ENCODE peak calls at places on chromosomes 7 and 10, in nine cellular contexts. B, Z, H, R, Y, L, N, C and K are unnamed samples.

GRCh38 chr7:12771378-12771877 is 84.0 kb downstream of the ARL4A start:
- DNase-seq in B (no peak), Z (peak; percentile 60), H (no peak), R (no peak), Y (no peak), L (no peak), N (no peak), C (peak; percentile 88), K (peak; percentile 42)

GRCh38 chr7:140358771-140359095 is 39.6 kb downstream of the SLC37A3 start:
- DNase-seq in B (no peak), Z (no peak), H (no peak), R (no peak), Y (no peak), L (no peak), N (no peak), C (no peak), K (no peak)

GRCh38 chr7:72435913-72436480 is 23.9 kb upstream of the CALN1 start:
- DNase-seq in B (no peak), Z (no peak), H (no peak), R (no peak), Y (no peak), L (no peak), N (no peak), C (no peak), K (no peak)

GRCh38 chr7:150926066-150926465 is 52.1 kb downstream of the KCNH2 start:
- DNase-seq in B (no peak), Z (no peak), H (no peak), R (no peak), Y (no peak), L (no peak), N (no peak), C (no peak), K (no peak)

GRCh38 chr10:695396-695795 is 5.9 kb upstream of the DIP2C start:
- DNase-seq in B (no peak), Z (no peak), H (no peak), R (no peak), Y (no peak), L (no peak), N (no peak), C (no peak), K (no peak)

GRCh38 chr10:113236998-113237397 is 287.0 kb downstream of the TCF7L2 start:
- DNase-seq in B (no peak), Z (no peak), H (no peak), R (no peak), Y (no peak), L (no peak), N (no peak), C (no peak), K (no peak)

GRCh38 chr10:125707852-125708468 is 11.5 kb upstream of the EDRF1 start:
- DNase-seq in B (peak; percentile 5), Z (no peak), H (no peak), R (peak; percentile 96), Y (no peak), L (peak; percentile 13), N (no peak), C (peak; percentile 22), K (no peak)

GRCh38 chr7:73683916-73684693 is 708 bp downstream of the BUD23 start:
- DNase-seq in B (peak; percentile 50), Z (no peak), H (no peak), R (no peak), Y (no peak), L (no peak), N (peak; percentile 61), C (no peak), K (no peak)

GRCh38 chr10:62266147-62266546 is 2.5 kb downstream of the RTKN2 start:
- DNase-seq in B (no peak), Z (no peak), H (no peak), R (no peak), Y (no peak), L (no peak), N (no peak), C (no peak), K (no peak)

GRCh38 chr7:108114117-108114841 is 15.9 kb downstream of the LAMB4 start:
- DNase-seq in B (peak; percentile 84), Z (peak; percentile 17), H (no peak), R (peak; percentile 19), Y (no peak), L (peak; percentile 38), N (no peak), C (no peak), K (no peak)

GRCh38 chr7:72334066-72334465 is 78.1 kb downstream of the CALN1 start:
- DNase-seq in B (no peak), Z (no peak), H (no peak), R (no peak), Y (no peak), L (no peak), N (no peak), C (no peak), K (no peak)

GRCh38 chr7:24227068-24227467 is 56.9 kb upstream of the NPY start:
- DNase-seq in B (no peak), Z (no peak), H (no peak), R (no peak), Y (no peak), L (peak; percentile 10), N (no peak), C (no peak), K (no peak)

GRCh38 chr7:4730971-4731370 is 44.5 kb upstream of the AP5Z1 start:
- DNase-seq in B (no peak), Z (no peak), H (no peak), R (no peak), Y (no peak), L (no peak), N (no peak), C (no peak), K (no peak)

GRCh38 chr7:12067156-12067831 is 143.8 kb upstream of the TMEM106B start:
- DNase-seq in B (peak; percentile 90), Z (peak; percentile 64), H (no peak), R (peak; percentile 60), Y (no peak), L (peak; percentile 71), N (peak; percentile 43), C (peak; percentile 29), K (peak; percentile 86)

GRCh38 chr7:14235056-14235455 is 245.6 kb upstream of the ETV1 start:
- DNase-seq in B (no peak), Z (no peak), H (no peak), R (no peak), Y (no peak), L (no peak), N (no peak), C (no peak), K (no peak)

GRCh38 chr7:2932761-2933251 is 88.7 kb upstream of the GNA12 start:
- DNase-seq in B (peak; percentile 38), Z (no peak), H (no peak), R (no peak), Y (peak; percentile 67), L (no peak), N (peak; percentile 72), C (no peak), K (no peak)

GRCh38 chr7:44964384-44964830 is 14.4 kb downstream of the MYO1G start:
- DNase-seq in B (peak; percentile 69), Z (no peak), H (no peak), R (no peak), Y (peak; percentile 73), L (no peak), N (no peak), C (no peak), K (no peak)

GRCh38 chr10:79970062-79970461 is 21.2 kb upstream of the SFTPD start:
- DNase-seq in B (no peak), Z (no peak), H (no peak), R (no peak), Y (no peak), L (no peak), N (no peak), C (no peak), K (no peak)

DNA sequence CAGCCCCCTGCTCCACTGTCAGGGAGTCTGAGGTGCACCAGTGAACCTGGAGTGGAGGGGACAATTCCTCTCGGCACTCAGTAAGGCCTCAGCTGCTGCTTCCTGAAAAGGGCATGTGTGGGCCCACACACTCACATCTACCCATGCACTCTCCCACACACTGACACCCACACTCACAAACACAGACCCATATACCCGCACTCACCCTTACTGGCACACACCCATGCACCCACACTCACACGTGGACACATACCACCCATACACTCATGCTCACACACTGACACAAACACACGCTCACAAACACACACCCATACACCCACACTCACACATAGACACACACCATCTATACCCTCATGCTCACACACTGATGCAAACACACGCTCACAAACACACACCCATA is 31.9 kb downstream of the ADAMTS14 start:
- DNase-seq in B (no peak), Z (no peak), H (no peak), R (no peak), Y (no peak), L (no peak), N (no peak), C (no peak), K (no peak)
- H3K36me3 ChIP-seq in B (no peaks in the 10 kb centered on the region), Z (no peaks in the 10 kb centered on the region), H (no peaks in the 10 kb centered on the region), R (no peaks in the 10 kb centered on the region), Y (no peaks in the 10 kb centered on the region), L (no peaks in the 10 kb centered on the region), N (no peaks in the 10 kb centered on the region), C (peaks cover 9% of the 10 kb centered on the region), K (no peaks in the 10 kb centered on the region)

GRCh38 chr7:104985259-104985617 is 28.8 kb upstream of the KMT2E start:
- DNase-seq in B (no peak), Z (no peak), H (no peak), R (no peak), Y (no peak), L (no peak), N (no peak), C (no peak), K (no peak)
- H3K4me1 ChIP-seq in B (peaks cover 17% of the 10 kb centered on the region), Z (peaks cover 4% of the 10 kb centered on the region), H (peaks cover 31% of the 10 kb centered on the region), R (peaks cover 39% of the 10 kb centered on the region), Y (peaks cover 1% of the 10 kb centered on the region), L (peaks cover 36% of the 10 kb centered on the region), N (peaks cover 22% of the 10 kb centered on the region), C (peaks cover 47% of the 10 kb centered on the region), K (peaks cover 49% of the 10 kb centered on the region)

GRCh38 chr10:35639651-35640311 is 2.3 kb downstream of the FZD8 start:
- DNase-seq in B (peak; percentile 87), Z (peak; percentile 29), H (peak; percentile 19), R (no peak), Y (peak; percentile 80), L (peak; percentile 56), N (peak; percentile 78), C (peak; percentile 29), K (peak; percentile 44)
- H3K4me3 ChIP-seq in B (peak overlapping the region; percentile 85), Z (peak overlapping the region; percentile 49), H (peak overlapping the region; percentile 88), R (no peak overlapping the region), Y (no peak overlapping the region), L (peak overlapping the region; percentile 52), N (peak overlapping the region; percentile 50), C (peak overlapping the region; percentile 68), K (no peak overlapping the region)

GRCh38 chr10:110510086-110510485 is 12.4 kb downstream of the DUSP5 start:
- DNase-seq in B (no peak), Z (no peak), H (no peak), R (no peak), Y (peak; percentile 39), L (no peak), N (no peak), C (no peak), K (no peak)

GRCh38 chr10:110509560-110509959 is 11.9 kb downstream of the DUSP5 start:
- DNase-seq in B (no peak), Z (no peak), H (no peak), R (no peak), Y (no peak), L (no peak), N (no peak), C (no peak), K (no peak)

GRCh38 chr10:110511734-110512449 is 14.2 kb downstream of the DUSP5 start:
- DNase-seq in B (no peak), Z (no peak), H (no peak), R (no peak), Y (peak; percentile 26), L (no peak), N (no peak), C (peak; percentile 49), K (no peak)

GRCh38 chr10:110508806-110509544 is 11.3 kb downstream of the DUSP5 start:
- DNase-seq in B (no peak), Z (no peak), H (peak; percentile 71), R (no peak), Y (peak; percentile 55), L (no peak), N (no peak), C (no peak), K (no peak)

GRCh38 chr10:110510730-110511129 is 13.0 kb downstream of the DUSP5 start:
- DNase-seq in B (no peak), Z (no peak), H (no peak), R (no peak), Y (no peak), L (no peak), N (no peak), C (no peak), K (no peak)
- H3K36me3 ChIP-seq in B (peaks cover 97% of the 10 kb centered on the region), Z (no peaks in the 10 kb centered on the region), H (peaks cover 35% of the 10 kb centered on the region), R (no peaks in the 10 kb centered on the region), Y (no peaks in the 10 kb centered on the region), L (peaks cover 54% of the 10 kb centered on the region), N (peaks cover 7% of the 10 kb centered on the region), C (peaks cover 55% of the 10 kb centered on the region), K (no peaks in the 10 kb centered on the region)